ENCODE peak calls at places on chromosomes 7 and 10, in four cellular contexts. One of them, this sample, is unnamed.

GRCh38 chr10:3887404-3887803 is 102.4 kb upstream of the KLF6 start:
- DNase-seq in gastrocnemius medialis: no peak
- DNase-seq in esophagus squamous epithelium: no peak
- DNase-seq in Peyer's patch: no peak
- DNase-seq in this sample: no peak

GRCh38 chr10:63275094-63275493 is 142.0 kb downstream of the NRBF2 start:
- DNase-seq in gastrocnemius medialis: no peak
- DNase-seq in esophagus squamous epithelium: no peak
- DNase-seq in Peyer's patch: no peak
- DNase-seq in this sample: no peak

GRCh38 chr7:1943326-1943725 is 273.2 kb downstream of the ELFN1 start:
- DNase-seq in gastrocnemius medialis: no peak
- DNase-seq in esophagus squamous epithelium: no peak
- DNase-seq in Peyer's patch: no peak
- DNase-seq in this sample: peak; percentile 58

GRCh38 chr10:13956826-13957225 is 370.1 kb downstream of the PRPF18 start:
- DNase-seq in gastrocnemius medialis: peak; percentile 78
- DNase-seq in esophagus squamous epithelium: no peak
- DNase-seq in Peyer's patch: peak; percentile 16
- DNase-seq in this sample: peak; percentile 65

GRCh38 chr10:101143354-101143648 is 12.2 kb downstream of the TLX1 start:
- DNase-seq in gastrocnemius medialis: no peak
- DNase-seq in esophagus squamous epithelium: no peak
- DNase-seq in Peyer's patch: no peak
- DNase-seq in this sample: no peak

GRCh38 chr7:99825873-99826272 is 1.9 kb upstream of the CYP3A43 start:
- DNase-seq in gastrocnemius medialis: no peak
- DNase-seq in esophagus squamous epithelium: no peak
- DNase-seq in Peyer's patch: no peak
- DNase-seq in this sample: no peak

GRCh38 chr7:106114735-106115383 is 2.7 kb upstream of the SYPL1 start:
- DNase-seq in gastrocnemius medialis: peak; percentile 53
- DNase-seq in esophagus squamous epithelium: no peak
- DNase-seq in Peyer's patch: peak; percentile 70
- DNase-seq in this sample: no peak

GRCh38 chr7:40437498-40437897 is 302.7 kb downstream of the SUGCT start:
- DNase-seq in gastrocnemius medialis: no peak
- DNase-seq in esophagus squamous epithelium: no peak
- DNase-seq in Peyer's patch: no peak
- DNase-seq in this sample: no peak

GRCh38 chr7:69893915-69894314 is 295.6 kb downstream of the AUTS2 start:
- DNase-seq in gastrocnemius medialis: no peak
- DNase-seq in esophagus squamous epithelium: no peak
- DNase-seq in Peyer's patch: no peak
- DNase-seq in this sample: no peak

GRCh38 chr10:5900247-5900646 is 10.2 kb downstream of the FBH1 start:
- DNase-seq in gastrocnemius medialis: no peak
- DNase-seq in esophagus squamous epithelium: no peak
- DNase-seq in Peyer's patch: no peak
- DNase-seq in this sample: no peak

GRCh38 chr7:49986191-49986590 is 106.9 kb downstream of the ZPBP start:
- DNase-seq in gastrocnemius medialis: no peak
- DNase-seq in esophagus squamous epithelium: no peak
- DNase-seq in Peyer's patch: no peak
- DNase-seq in this sample: no peak

GRCh38 chr7:26958834-26959233 is 94.4 kb upstream of the SKAP2 start:
- DNase-seq in gastrocnemius medialis: no peak
- DNase-seq in esophagus squamous epithelium: no peak
- DNase-seq in Peyer's patch: no peak
- DNase-seq in this sample: no peak

GRCh38 chr10:2968401-2968800 is 98.9 kb upstream of the PFKP start:
- DNase-seq in gastrocnemius medialis: no peak
- DNase-seq in esophagus squamous epithelium: no peak
- DNase-seq in Peyer's patch: no peak
- DNase-seq in this sample: no peak

GRCh38 chr10:74909665-74910064 is 83.3 kb downstream of the KAT6B start:
- DNase-seq in gastrocnemius medialis: no peak
- DNase-seq in esophagus squamous epithelium: no peak
- DNase-seq in Peyer's patch: no peak
- DNase-seq in this sample: no peak

GRCh38 chr7:15603124-15603523 is 41.3 kb upstream of the AGMO start:
- DNase-seq in gastrocnemius medialis: no peak
- DNase-seq in esophagus squamous epithelium: no peak
- DNase-seq in Peyer's patch: no peak
- DNase-seq in this sample: no peak

GRCh38 chr7:36726806-36727503 is 2.7 kb upstream of the AOAH start:
- DNase-seq in gastrocnemius medialis: no peak
- DNase-seq in esophagus squamous epithelium: no peak
- DNase-seq in Peyer's patch: no peak
- DNase-seq in this sample: no peak

GRCh38 chr7:124633740-124634139 is 131.9 kb downstream of the GPR37 start:
- DNase-seq in gastrocnemius medialis: no peak
- DNase-seq in esophagus squamous epithelium: no peak
- DNase-seq in Peyer's patch: no peak
- DNase-seq in this sample: no peak

DNA sequence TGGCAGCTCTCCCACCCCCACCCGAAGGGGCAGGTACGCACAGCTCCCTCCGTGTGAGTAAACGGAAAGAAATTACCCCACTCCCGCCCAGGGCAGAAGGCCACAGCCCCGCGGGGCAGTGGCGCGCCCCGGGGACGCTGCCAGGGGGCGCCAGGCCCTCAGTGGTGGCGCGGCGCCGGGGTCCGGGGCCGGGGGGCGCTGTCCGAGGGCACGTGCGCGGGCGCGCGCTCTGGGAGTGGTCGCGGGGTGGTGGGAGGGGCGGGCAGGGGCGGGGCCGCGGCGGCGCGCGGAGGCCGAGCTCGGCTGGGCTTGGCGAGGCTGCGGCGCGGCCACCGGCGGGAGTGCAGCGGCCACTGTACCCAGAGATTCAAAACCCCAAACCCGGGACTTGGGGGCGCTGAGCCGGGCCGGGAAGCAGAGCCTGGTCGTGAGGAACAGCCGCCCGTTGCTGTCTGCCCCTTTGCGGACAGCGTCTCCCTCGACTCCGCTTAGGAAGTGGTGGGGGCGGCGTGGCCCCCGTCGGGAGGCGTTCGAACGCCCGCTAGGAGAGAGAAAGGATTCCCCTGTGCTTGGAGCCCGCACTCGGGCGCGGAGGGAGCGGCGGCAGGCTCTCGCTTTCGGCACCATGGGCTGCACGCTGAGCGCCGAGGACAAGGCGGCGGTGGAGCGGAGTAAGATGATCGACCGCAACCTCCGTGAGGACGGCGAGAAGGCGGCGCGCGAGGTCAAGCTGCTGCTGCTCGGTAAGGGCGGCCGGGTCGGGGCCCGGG is at the start of gene GNAI1:
- DNase-seq in gastrocnemius medialis: peak; percentile 34
- DNase-seq in esophagus squamous epithelium: no peak
- DNase-seq in Peyer's patch: no peak
- DNase-seq in this sample: peak; percentile 72
- TF ChIP-seq POLR2A in gastrocnemius medialis: peak; percentile 9
- TF ChIP-seq POLR2A in esophagus squamous epithelium: peak; percentile 69
- TF ChIP-seq POLR2A in Peyer's patch: no peak
- TF ChIP-seq POLR2A in this sample: peak; percentile 70

GRCh38 chr10:49615721-49616120 is 1.9 kb downstream of the CHAT start:
- DNase-seq in gastrocnemius medialis: no peak
- DNase-seq in esophagus squamous epithelium: no peak
- DNase-seq in Peyer's patch: no peak
- DNase-seq in this sample: no peak

GRCh38 chr10:49618861-49619260 is 5.0 kb downstream of the CHAT start:
- DNase-seq in gastrocnemius medialis: no peak
- DNase-seq in esophagus squamous epithelium: no peak
- DNase-seq in Peyer's patch: no peak
- DNase-seq in this sample: no peak

GRCh38 chr10:49616421-49617230 is 2.8 kb downstream of the CHAT start:
- DNase-seq in gastrocnemius medialis: no peak
- DNase-seq in esophagus squamous epithelium: no peak
- DNase-seq in Peyer's patch: no peak
- DNase-seq in this sample: no peak

GRCh38 chr10:49619613-49620012 is 5.8 kb downstream of the CHAT start:
- DNase-seq in gastrocnemius medialis: no peak
- DNase-seq in esophagus squamous epithelium: no peak
- DNase-seq in Peyer's patch: no peak
- DNase-seq in this sample: peak; percentile 28

DNA sequence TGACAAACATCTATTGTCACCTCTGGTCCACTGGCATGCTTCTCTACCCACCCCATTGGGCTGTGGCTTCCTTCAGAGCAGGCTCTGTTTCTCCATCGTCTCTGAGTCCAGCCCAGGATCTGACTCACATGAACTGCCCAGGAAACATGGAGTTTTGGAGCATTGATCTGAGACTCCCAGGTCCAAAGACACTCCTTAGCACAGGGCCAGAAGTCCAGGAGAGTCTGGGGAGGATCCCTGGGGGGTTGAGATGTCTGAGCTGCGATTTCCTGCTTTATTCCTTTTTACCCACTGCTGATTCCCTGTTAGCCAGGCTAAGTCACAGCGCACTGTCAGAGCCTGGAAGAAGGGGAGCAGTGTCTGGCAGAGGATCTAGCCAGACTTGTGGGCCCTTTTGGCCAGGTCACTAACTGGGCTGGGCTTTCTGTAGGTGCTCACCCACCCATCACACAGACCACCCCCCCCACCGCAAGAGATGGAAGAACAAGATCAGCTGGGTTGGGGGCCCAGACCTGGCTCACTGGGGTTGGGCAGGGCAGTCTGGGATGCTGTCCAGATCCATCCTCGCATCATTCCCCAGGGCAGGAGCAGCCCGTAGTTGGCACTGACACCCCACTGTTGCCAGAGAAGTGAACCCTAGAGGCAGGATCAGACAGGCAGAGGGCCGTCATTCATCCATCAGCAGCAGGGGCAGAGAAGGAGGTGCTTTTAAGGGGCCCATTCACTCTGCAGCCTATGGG is 3.6 kb downstream of the CHAT start:
- DNase-seq in gastrocnemius medialis: no peak
- DNase-seq in esophagus squamous epithelium: no peak
- DNase-seq in Peyer's patch: no peak
- DNase-seq in this sample: no peak
- H3K27me3 ChIP-seq in gastrocnemius medialis: peaks cover 40% of the 10 kb centered on the region
- H3K27me3 ChIP-seq in esophagus squamous epithelium: peaks cover 93% of the 10 kb centered on the region
- H3K27me3 ChIP-seq in Peyer's patch: no peaks in the 10 kb centered on the region
- H3K27me3 ChIP-seq in this sample: peaks cover 40% of the 10 kb centered on the region

DNA sequence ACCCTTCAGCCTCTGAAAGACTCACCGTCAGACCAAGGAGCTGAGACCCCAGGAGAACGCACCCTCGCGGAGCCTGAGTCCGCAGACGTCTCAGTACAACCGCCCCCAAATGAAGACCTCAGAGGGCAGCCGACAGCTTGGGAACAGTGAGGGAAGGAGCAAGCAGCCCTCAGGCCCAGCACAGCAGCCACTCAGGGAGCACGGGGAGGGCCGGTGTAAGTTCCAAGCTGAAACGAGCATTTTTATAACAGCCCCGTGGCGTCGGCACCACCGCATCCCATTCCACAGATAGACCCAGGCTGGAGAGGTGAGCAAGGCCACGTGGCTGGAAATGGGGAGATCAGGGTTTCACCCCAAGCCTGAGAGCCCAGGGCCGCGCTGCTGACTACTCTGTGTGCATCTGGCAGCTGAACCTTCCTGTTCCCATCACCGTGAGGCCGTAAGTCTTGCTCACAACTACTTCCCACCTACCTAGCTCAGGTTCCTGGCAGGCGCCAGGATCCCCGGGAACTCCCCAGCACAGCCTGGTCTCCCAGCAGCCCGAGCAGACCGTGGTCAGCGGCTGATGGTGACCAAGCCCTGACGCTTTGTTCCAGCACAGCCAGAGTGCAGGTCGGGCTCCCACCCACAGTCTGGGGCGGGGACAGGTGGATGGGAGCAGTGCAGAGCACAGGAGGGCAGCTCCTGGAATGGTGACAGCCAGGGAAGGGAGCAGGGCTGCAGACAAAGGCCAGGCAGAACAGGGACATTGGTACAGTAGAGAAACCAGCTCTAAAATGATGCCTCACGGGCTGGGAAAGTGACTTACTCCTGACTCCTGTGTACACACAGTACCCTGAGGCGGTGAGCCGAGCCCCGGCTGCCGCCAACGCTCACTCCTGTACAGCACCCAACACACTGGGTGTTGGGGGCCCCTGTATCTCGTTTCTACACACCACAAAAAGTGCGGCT is 6.1 kb upstream of the NOM1 start:
- DNase-seq in gastrocnemius medialis: no peak
- DNase-seq in esophagus squamous epithelium: no peak
- DNase-seq in Peyer's patch: no peak
- DNase-seq in this sample: no peak
- TF ChIP-seq POLR2A in gastrocnemius medialis: no peak
- TF ChIP-seq POLR2A in esophagus squamous epithelium: no peak
- TF ChIP-seq POLR2A in Peyer's patch: no peak
- TF ChIP-seq POLR2A in this sample: no peak

GRCh38 chr7:155543926-155544325 is 2.4 kb downstream of the CNPY1 start:
- DNase-seq in gastrocnemius medialis: no peak
- DNase-seq in esophagus squamous epithelium: no peak
- DNase-seq in Peyer's patch: no peak
- DNase-seq in this sample: no peak
- H3K27me3 ChIP-seq in gastrocnemius medialis: peaks cover 9% of the 10 kb centered on the region
- H3K27me3 ChIP-seq in esophagus squamous epithelium: peaks cover 85% of the 10 kb centered on the region
- H3K27me3 ChIP-seq in Peyer's patch: no peaks in the 10 kb centered on the region
- H3K27me3 ChIP-seq in this sample: peaks cover 29% of the 10 kb centered on the region

GRCh38 chr7:45455662-45456061 is 118.5 kb upstream of the ADCY1 start:
- DNase-seq in gastrocnemius medialis: no peak
- DNase-seq in esophagus squamous epithelium: no peak
- DNase-seq in Peyer's patch: no peak
- DNase-seq in this sample: no peak
- TF ChIP-seq POLR2A in gastrocnemius medialis: no peak
- TF ChIP-seq POLR2A in esophagus squamous epithelium: no peak
- TF ChIP-seq POLR2A in Peyer's patch: no peak
- TF ChIP-seq POLR2A in this sample: no peak

GRCh38 chr10:9833871-9834454 is 1183.7 kb upstream of the CELF2 start:
- DNase-seq in gastrocnemius medialis: no peak
- DNase-seq in esophagus squamous epithelium: no peak
- DNase-seq in Peyer's patch: no peak
- DNase-seq in this sample: no peak

GRCh38 chr10:9825491-9826018 is 1192.1 kb upstream of the CELF2 start:
- DNase-seq in gastrocnemius medialis: no peak
- DNase-seq in esophagus squamous epithelium: no peak
- DNase-seq in Peyer's patch: no peak
- DNase-seq in this sample: no peak

GRCh38 chr10:9823268-9823930 is 1194.3 kb upstream of the CELF2 start:
- DNase-seq in gastrocnemius medialis: no peak
- DNase-seq in esophagus squamous epithelium: no peak
- DNase-seq in Peyer's patch: no peak
- DNase-seq in this sample: no peak

GRCh38 chr10:9824546-9825164 is 1193.0 kb upstream of the CELF2 start:
- DNase-seq in gastrocnemius medialis: no peak
- DNase-seq in esophagus squamous epithelium: no peak
- DNase-seq in Peyer's patch: no peak
- DNase-seq in this sample: no peak

DNA sequence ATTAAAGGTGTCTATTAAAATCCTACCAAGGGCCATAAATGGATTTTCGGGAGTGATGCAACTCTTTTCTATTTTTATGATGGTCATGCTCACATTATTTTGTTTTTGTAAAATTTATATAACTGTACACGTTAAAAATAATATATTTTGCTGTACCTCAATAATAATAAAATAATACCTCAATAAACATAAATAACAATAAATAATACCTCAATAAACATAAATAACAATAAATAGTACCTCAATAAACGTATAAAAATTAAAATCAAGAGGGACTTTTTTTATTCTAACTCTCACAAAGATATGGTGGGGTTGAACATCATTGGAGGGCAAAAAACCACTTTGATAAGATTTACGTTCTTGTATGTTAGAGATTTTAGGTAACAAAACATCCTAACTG is 1189.6 kb upstream of the CELF2 start:
- DNase-seq in gastrocnemius medialis: no peak
- DNase-seq in esophagus squamous epithelium: no peak
- DNase-seq in Peyer's patch: no peak
- DNase-seq in this sample: no peak
- H3K27me3 ChIP-seq in gastrocnemius medialis: no peaks in the 10 kb centered on the region
- H3K27me3 ChIP-seq in esophagus squamous epithelium: no peaks in the 10 kb centered on the region
- H3K27me3 ChIP-seq in Peyer's patch: no peaks in the 10 kb centered on the region
- H3K27me3 ChIP-seq in this sample: no peaks in the 10 kb centered on the region

This sample was measured in heart left ventricle.